ENCODE peak calls at places on chromosomes 4 and X, in four cellular contexts. L, U, P and C are unnamed samples.

GRCh38 chr4:1136028-1136427 is 22.7 kb upstream of the RNF212 start:
- DNase-seq in L (no peak), U (no peak), P (peak; percentile 56), C (peak; percentile 77)

GRCh38 chr4:53459548-53459947 is 82.1 kb downstream of the FIP1L1 start:
- DNase-seq in L (peak; percentile 53), U (no peak), P (no peak), C (peak; percentile 60)

GRCh38 chrX:129108936-129109335 is 414.4 kb downstream of the SMARCA1 start:
- DNase-seq in L (no peak), U (no peak), P (no peak), C (no peak)

GRCh38 chr4:10697071-10697470 is 12.5 kb upstream of the CLNK start:
- DNase-seq in L (no peak), U (no peak), P (no peak), C (no peak)

GRCh38 chr4:109214622-109215350 is 87.7 kb downstream of the COL25A1 start:
- DNase-seq in L (peak; percentile 13), U (no peak), P (no peak), C (no peak)

GRCh38 chrX:104659037-104659744 is 93.2 kb downstream of the IL1RAPL2 start:
- DNase-seq in L (peak; percentile 21), U (no peak), P (no peak), C (no peak)

GRCh38 chr4:116400480-116400879 is 684.9 kb downstream of the TRAM1L1 start:
- DNase-seq in L (peak; percentile 12), U (no peak), P (peak; percentile 77), C (peak; percentile 17)

GRCh38 chr4:142883433-142883832 is 37.3 kb upstream of the INPP4B start:
- DNase-seq in L (peak; percentile 18), U (peak; percentile 49), P (peak; percentile 20), C (peak; percentile 13)

GRCh38 chr4:139852612-139853269 is 187.1 kb downstream of the MGST2 start:
- DNase-seq in L (no peak), U (no peak), P (no peak), C (no peak)

GRCh38 chr4:98939892-98940298 is 11.0 kb upstream of the EIF4E start:
- DNase-seq in L (peak; percentile 79), U (peak; percentile 64), P (peak; percentile 59), C (peak; percentile 79)

GRCh38 chrX:140821280-140821679 is 111.7 kb downstream of the LINC00632 start:
- DNase-seq in L (no peak), U (no peak), P (no peak), C (no peak)

GRCh38 chr4:151192556-151193235 is 84.3 kb upstream of the PRSS48 start:
- DNase-seq in L (no peak), U (no peak), P (no peak), C (no peak)

GRCh38 chr4:92843784-92844183 is 540.0 kb downstream of the GRID2 start:
- DNase-seq in L (no peak), U (no peak), P (no peak), C (no peak)

GRCh38 chrX:132565273-132565672 is 76.4 kb upstream of the MBNL3 start:
- DNase-seq in L (no peak), U (no peak), P (no peak), C (peak; percentile 60)

GRCh38 chrX:103919336-103919682 is 43.1 kb upstream of the TMSB15B start:
- DNase-seq in L (peak; percentile 56), U (no peak), P (peak; percentile 15), C (peak; percentile 14)

GRCh38 chrX:3262906-3263305 is 83.5 kb downstream of the MXRA5 start:
- DNase-seq in L (peak; percentile 93), U (no peak), P (no peak), C (peak; percentile 86)

GRCh38 chr4:57424231-57424897 is 314.2 kb upstream of the IGFBP7 start:
- DNase-seq in L (peak; percentile 95), U (no peak), P (no peak), C (no peak)

GRCh38 chrX:87968118-87968517 is 450.5 kb downstream of the KLHL4 start:
- DNase-seq in L (no peak), U (no peak), P (no peak), C (no peak)

GRCh38 chr4:40479378-40479777 is 144.2 kb downstream of the CHRNA9 start:
- DNase-seq in L (no peak), U (no peak), P (no peak), C (no peak)

GRCh38 chr4:38084984-38085383 is 124.8 kb downstream of the PTTG2 start:
- DNase-seq in L (no peak), U (no peak), P (no peak), C (no peak)

GRCh38 chr4:67980512-67980911 is 17.2 kb upstream of the TMPRSS11A start:
- DNase-seq in L (no peak), U (no peak), P (no peak), C (no peak)

GRCh38 chr4:35506161-35506560 is 738.2 kb downstream of the ARAP2 start:
- DNase-seq in L (no peak), U (no peak), P (peak; percentile 59), C (no peak)

GRCh38 chr4:7647932-7648812 is 213.4 kb upstream of the PSAPL1 start:
- DNase-seq in L (peak; percentile 43), U (no peak), P (peak; percentile 88), C (peak; percentile 64)

GRCh38 chr4:54539500-54540029 is 118.2 kb upstream of the KIT start:
- DNase-seq in L (peak; percentile 37), U (peak; percentile 91), P (no peak), C (peak; percentile 30)

GRCh38 chr4:109332926-109333464 is 30.5 kb upstream of the COL25A1 start:
- DNase-seq in L (no peak), U (peak; percentile 56), P (peak; percentile 8), C (peak; percentile 7)

GRCh38 chr4:186345184-186345583 is 79.2 kb downstream of the F11 start:
- DNase-seq in L (no peak), U (no peak), P (no peak), C (no peak)

GRCh38 chr4:71614626-71615025 is 169.3 kb downstream of the GC start:
- DNase-seq in L (no peak), U (no peak), P (no peak), C (no peak)

GRCh38 chrX:1224954-1225353 is 12.5 kb upstream of the CRLF2 start:
- DNase-seq in L (no peak), U (peak; percentile 68), P (no peak), C (no peak)

GRCh38 chr4:181488926-181489325 is 754.3 kb upstream of the TENM3 start:
- DNase-seq in L (no peak), U (no peak), P (no peak), C (no peak)

GRCh38 chr4:185396724-185397402 is at the start of gene ANKRD37:
- DNase-seq in L (peak; percentile 69), U (no peak), P (no peak), C (no peak)

GRCh38 chrX:12954376-12954775 is 20.5 kb upstream of the TMSB4X start:
- DNase-seq in L (no peak), U (no peak), P (no peak), C (no peak)
- H3K4me3 ChIP-seq in L (no peak overlapping the region), U (no peak overlapping the region), P (peak overlapping the region; percentile 71), C (no peak overlapping the region)

DNA sequence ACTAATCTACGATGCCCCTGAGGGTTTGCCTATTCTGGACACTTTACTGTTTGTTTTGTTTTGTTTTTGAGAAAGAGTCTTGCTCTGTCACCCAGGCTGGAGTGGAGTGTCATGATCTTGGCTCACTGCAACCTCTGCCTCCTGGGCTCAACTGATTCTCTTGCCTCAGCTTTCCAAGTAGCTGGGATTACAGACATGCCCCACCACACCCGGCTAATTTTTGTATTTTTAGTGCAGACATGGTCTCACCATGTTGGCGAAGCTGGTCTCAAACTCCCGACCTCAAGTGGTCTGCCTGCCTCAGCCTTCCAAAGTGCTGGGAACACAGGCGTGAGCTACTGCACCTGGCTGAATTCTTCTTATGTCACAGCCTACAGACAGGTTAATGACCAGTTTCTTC is 70.7 kb downstream of the MFAP3L start:
- DNase-seq in L (no peak), U (no peak), P (no peak), C (no peak)
- TF ChIP-seq CTCF in L (no peak), U (no peak), P (no peak), C (no peak)

GRCh38 chrX:48826876-48827653 is 752 bp downstream of the ERAS start:
- DNase-seq in L (no peak), U (no peak), P (no peak), C (no peak)

GRCh38 chrX:48827654-48827968 is 1.3 kb downstream of the ERAS start:
- DNase-seq in L (no peak), U (no peak), P (no peak), C (no peak)

GRCh38 chrX:48831909-48832291 is 3.5 kb downstream of the PCSK1N start:
- DNase-seq in L (no peak), U (peak; percentile 64), P (no peak), C (no peak)

GRCh38 chrX:48831136-48831908 is 4.1 kb downstream of the PCSK1N start:
- DNase-seq in L (no peak), U (peak; percentile 29), P (no peak), C (no peak)

GRCh38 chrX:48829016-48829735 is 2.9 kb downstream of the ERAS start:
- DNase-seq in L (no peak), U (no peak), P (no peak), C (no peak)
- H3K4me3 ChIP-seq in L (no peak overlapping the region), U (no peak overlapping the region), P (no peak overlapping the region), C (no peak overlapping the region)

GRCh38 chr4:110959041-110959643 is 336.3 kb upstream of the PITX2 start:
- DNase-seq in L (peak; percentile 31), U (no peak), P (peak; percentile 7), C (peak; percentile 74)
- TF ChIP-seq CTCF in L (peak; percentile 34), U (peak; percentile 53), P (no peak), C (peak; percentile 46)

GRCh38 chr4:85774000-85774399 is 299.1 kb downstream of the ARHGAP24 start:
- DNase-seq in L (no peak), U (no peak), P (no peak), C (no peak)

GRCh38 chr4:85774489-85774888 is 299.5 kb downstream of the ARHGAP24 start:
- DNase-seq in L (no peak), U (no peak), P (no peak), C (no peak)

GRCh38 chr4:85772470-85772869 is 297.5 kb downstream of the ARHGAP24 start:
- DNase-seq in L (no peak), U (no peak), P (no peak), C (no peak)

GRCh38 chr4:85776091-85776490 is 301.1 kb downstream of the ARHGAP24 start:
- DNase-seq in L (peak; percentile 51), U (no peak), P (no peak), C (no peak)

DNA sequence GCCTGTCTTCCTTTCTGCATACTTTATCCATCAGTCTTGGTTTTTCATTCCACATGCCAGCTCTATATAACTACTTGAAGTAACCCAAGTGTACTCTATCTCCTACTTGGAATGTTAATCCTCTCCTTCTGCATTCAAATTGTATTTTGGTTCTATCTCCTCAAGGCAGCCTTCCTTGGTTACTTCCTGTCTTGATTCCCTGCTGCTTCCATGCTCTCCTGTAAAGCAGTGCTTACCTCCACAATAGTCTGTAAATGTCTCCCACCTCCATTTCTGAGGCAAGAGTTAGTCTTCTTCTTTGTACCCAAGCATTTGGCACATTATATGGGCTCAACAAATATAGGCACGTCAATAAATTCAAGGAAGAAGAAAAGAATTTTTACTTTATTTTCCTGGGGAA is 298.4 kb downstream of the ARHGAP24 start:
- DNase-seq in L (no peak), U (no peak), P (no peak), C (no peak)
- H3K4me3 ChIP-seq in L (no peak overlapping the region), U (no peak overlapping the region), P (no peak overlapping the region), C (no peak overlapping the region)

GRCh38 chrX:34275710-34276109 is 143.6 kb upstream of the FAM47A start:
- DNase-seq in L (no peak), U (peak; percentile 25), P (peak; percentile 15), C (no peak)
- TF ChIP-seq CTCF in L (no peak), U (peak; percentile 53), P (no peak), C (no peak)